ENCODE peak calls at places on chromosomes 12 and 14, in four cellular contexts. M is GM12878, P is HepG2, B is K562. R is an unnamed sample.

GRCh38 chr12:112847708-112848337 is 56.3 kb downstream of the RPH3A start:
- DNase-seq in M (no peak), P (no peak), B (no peak), R (peak; percentile 38)

GRCh38 chr12:6302621-6303020 is 7.9 kb upstream of the PLEKHG6 start:
- DNase-seq in M (no peak), P (no peak), B (no peak), R (no peak)

GRCh38 chr12:84793558-84794367 is 118.8 kb downstream of the SLC6A15 start:
- DNase-seq in M (no peak), P (no peak), B (no peak), R (no peak)

GRCh38 chr14:52272375-52272774 is 4.9 kb downstream of the PTGDR start:
- DNase-seq in M (no peak), P (no peak), B (peak; percentile 7), R (peak; percentile 25)

GRCh38 chr12:84807249-84807648 is 105.3 kb downstream of the SLC6A15 start:
- DNase-seq in M (no peak), P (no peak), B (no peak), R (no peak)

GRCh38 chr14:104644236-104644635 is 39.7 kb upstream of the TMEM179 start:
- DNase-seq in M (no peak), P (no peak), B (no peak), R (no peak)

GRCh38 chr14:68616255-68616902 is 176.5 kb downstream of the ZFP36L1 start:
- DNase-seq in M (no peak), P (no peak), B (no peak), R (no peak)

GRCh38 chr14:89365071-89365801 is 51.8 kb downstream of the FOXN3 start:
- DNase-seq in M (peak; percentile 81), P (no peak), B (no peak), R (no peak)

GRCh38 chr14:70257526-70257925 is 68.8 kb upstream of the SLC8A3 start:
- DNase-seq in M (no peak), P (no peak), B (peak; percentile 45), R (peak; percentile 75)

GRCh38 chr14:64092338-64092737 is 201.8 kb downstream of the ESR2 start:
- DNase-seq in M (no peak), P (no peak), B (no peak), R (no peak)

GRCh38 chr14:94462763-94463572 is 10.4 kb upstream of the SERPINA11 start:
- DNase-seq in M (no peak), P (peak; percentile 95), B (no peak), R (no peak)

DNA sequence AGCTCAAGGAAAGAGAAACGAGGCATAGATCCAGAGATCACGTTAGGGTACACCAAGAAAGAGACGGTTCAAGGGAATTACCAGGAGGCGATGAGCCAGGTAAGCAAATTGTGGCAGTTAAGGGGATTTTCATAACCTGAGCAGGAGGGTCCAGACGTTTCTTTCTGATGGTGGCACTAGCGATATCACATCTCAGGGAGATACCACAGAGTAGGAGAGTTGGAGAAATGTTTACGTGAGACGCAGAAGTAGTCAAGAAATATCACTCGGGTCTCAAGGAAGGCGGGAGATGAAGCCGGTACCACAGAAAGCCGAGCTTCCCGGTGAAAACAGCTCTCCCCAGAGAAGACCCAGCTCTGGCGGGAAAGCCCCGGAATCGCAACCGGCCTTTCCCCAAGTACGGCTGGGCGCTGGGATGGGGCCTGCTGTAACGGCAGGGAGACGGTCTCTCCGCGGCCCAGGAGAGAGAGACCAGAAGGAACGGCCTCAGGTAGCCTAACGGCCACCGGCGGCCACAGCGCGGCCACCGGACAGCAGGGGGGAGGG is 485 bp downstream of the SENP1 start:
- DNase-seq in M (peak; percentile 38), P (no peak), B (no peak), R (no peak)
- TF ChIP-seq ESRRA in M (no peak), P (no peak), B (no peak), R (no peak)

DNA sequence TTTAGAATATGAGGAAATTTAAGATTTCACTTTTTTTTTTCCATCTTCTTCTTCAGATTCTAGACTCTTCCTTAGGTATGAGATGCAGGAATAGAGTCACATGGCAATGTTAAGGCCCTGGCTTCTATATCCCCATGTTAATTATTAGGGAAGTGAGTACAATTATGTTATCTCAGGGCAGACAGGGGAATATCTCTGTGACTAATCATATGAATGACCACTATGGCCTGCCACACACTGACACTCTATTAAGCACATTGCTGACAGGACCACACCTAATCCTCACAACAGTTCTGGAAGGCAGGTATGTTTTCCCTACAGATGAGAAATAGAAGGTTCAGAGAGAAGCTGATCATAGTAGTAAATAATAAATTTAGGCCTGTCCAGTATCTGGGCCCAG is 69.4 kb upstream of the PTPRQ start:
- DNase-seq in M (no peak), P (no peak), B (no peak), R (no peak)
- TF ChIP-seq ETV6 in M (no peak), P (no peak), B (no peak), R (no peak)

GRCh38 chr14:74836251-74836957 is 39.5 kb downstream of the PROX2 start:
- DNase-seq in M (no peak), P (no peak), B (no peak), R (no peak)

GRCh38 chr14:74835607-74836250 is 40.2 kb downstream of the PROX2 start:
- DNase-seq in M (peak; percentile 23), P (no peak), B (no peak), R (no peak)

GRCh38 chr14:74829238-74829637 is 46.7 kb downstream of the PROX2 start:
- DNase-seq in M (no peak), P (no peak), B (no peak), R (no peak)

GRCh38 chr14:74838141-74838540 is 37.8 kb downstream of the PROX2 start:
- DNase-seq in M (no peak), P (no peak), B (no peak), R (no peak)

DNA sequence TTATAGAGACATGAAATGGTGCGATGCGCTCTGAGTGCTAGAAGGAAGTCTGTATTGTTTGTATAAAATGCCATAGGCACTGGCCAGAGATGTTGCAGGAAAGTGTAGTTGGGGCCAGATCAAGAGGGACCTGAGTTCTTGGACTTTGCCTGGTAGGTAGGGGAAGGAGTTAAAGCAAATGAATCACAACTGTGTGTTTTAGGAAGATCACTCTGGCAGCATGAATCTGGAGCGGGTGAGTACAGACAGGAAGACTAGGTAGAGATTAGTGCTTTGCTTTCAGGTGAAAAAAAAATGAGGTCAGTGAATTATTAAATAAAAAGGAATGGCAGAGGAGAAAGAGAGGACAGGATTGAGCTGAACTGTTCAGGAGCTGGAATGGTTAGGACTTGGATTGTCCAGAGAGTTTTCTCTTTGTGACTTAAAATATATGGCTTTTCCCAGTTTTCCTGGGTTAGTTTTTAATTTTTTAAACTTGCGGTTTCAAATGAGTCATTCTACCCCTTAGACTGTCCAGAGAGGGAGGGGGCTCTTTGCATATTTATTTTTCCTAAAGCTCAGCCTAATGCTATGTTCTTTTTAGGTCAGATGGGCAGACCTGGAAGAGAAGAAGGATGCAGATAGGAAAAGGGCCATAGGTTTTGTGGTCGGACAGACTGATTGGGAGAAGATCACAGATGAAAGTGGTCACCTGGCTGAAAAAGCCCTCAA is 41.1 kb downstream of the PROX2 start:
- DNase-seq in M (no peak), P (no peak), B (no peak), R (no peak)
- TF ChIP-seq ESRRA in M (no peak), P (no peak), B (no peak), R (no peak)

GRCh38 chr14:31879661-31880348 is 197.3 kb upstream of the ARHGAP5 start:
- DNase-seq in M (no peak), P (no peak), B (no peak), R (no peak)

GRCh38 chr14:31877333-31877798 is 199.7 kb upstream of the ARHGAP5 start:
- DNase-seq in M (no peak), P (no peak), B (no peak), R (no peak)

GRCh38 chr14:31884238-31884637 is 192.9 kb upstream of the ARHGAP5 start:
- DNase-seq in M (no peak), P (no peak), B (no peak), R (no peak)

GRCh38 chr14:31881531-31882310 is 195.4 kb upstream of the ARHGAP5 start:
- DNase-seq in M (no peak), P (no peak), B (no peak), R (no peak)

DNA sequence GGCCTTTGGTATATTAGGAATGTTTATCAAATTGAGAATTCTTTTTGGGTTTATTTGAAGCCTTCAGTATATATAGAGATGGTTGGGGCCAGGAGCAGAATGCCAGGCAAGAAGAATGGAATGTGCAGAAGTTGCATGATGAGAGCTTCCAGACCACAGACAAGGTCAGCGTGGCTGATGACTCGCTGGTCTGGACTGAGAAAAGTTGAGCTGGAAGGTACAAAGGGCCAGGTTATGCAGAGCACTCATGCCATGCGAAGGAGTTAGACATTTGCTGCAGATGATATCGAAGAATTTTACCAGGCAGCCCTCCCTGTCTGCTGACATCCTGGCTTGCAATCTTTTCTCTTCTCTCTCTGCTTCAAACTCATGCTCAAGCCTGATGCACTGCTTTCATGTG is 196.2 kb upstream of the ARHGAP5 start:
- DNase-seq in M (no peak), P (peak; percentile 64), B (no peak), R (no peak)
- TF ChIP-seq ETV6 in M (no peak), P (no peak), B (no peak), R (no peak)

DNA sequence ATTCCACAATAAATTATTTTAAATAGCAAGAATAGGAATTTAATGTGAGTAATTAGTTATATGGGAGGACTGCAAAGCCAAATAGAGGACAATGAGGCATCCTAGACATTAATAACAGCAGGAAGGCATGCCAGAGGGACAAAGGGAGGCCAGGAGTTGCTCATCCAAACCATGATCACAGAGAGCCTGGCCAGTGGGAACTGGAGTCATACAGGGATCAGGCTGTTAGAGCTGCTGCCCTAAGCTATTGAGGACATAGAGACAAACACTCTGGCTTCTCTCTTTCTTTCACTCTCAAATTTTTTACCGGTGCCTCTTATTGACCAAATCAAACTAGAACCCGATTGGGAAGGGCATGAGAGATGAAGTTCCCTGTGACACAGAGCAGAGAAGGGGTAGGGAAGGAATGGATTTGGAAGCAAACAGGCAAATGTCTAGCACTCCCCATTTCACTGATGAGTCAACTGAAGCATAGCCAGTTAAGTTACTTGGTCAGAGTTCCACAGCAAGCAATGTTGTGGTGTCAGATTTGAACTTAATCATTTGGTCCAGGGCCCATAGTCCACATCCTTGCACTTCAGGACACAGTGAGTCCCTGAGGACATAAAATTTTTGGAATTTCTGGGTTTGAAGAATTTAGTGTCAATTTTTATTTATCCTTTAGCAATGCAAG is 17.9 kb upstream of the CFAP54 start:
- DNase-seq in M (no peak), P (no peak), B (no peak), R (no peak)
- TF ChIP-seq ESRRA in M (no peak), P (no peak), B (no peak), R (no peak)

R was measured in WTC11.